ENCODE peak calls at places on chromosomes 5 and 9, in nine cellular contexts. One of them, this sample, is unnamed.
A peak's percentile ranks its signal among the peaks of the same experiment; 100 is the strongest.

GRCh38 chr5:14039576-14039975 is 95.1 kb upstream of the DNAH5 start:
- DNase-seq in NCI-H1436: no peak
- DNase-seq in MV-4-11: no peak
- DNase-seq in PC-9: peak; percentile 69
- DNase-seq in neural progenitor cell: no peak
- DNase-seq in stimulated activated CD4-positive, alpha-beta T cell treated with anti-CD3 and anti-CD28 coated beads, TNF-alpha, amount 100 ng/mL, for 4 hours: no peak
- DNase-seq in AG09309: no peak
- DNase-seq in GM12865: no peak
- DNase-seq in cerebellar cortex: no peak
- DNase-seq in this sample: no peak

GRCh38 chr9:88476491-88477271 is 58.3 kb upstream of the NXNL2 start:
- DNase-seq in GM12865: no peak
- DNase-seq in stimulated activated CD4-positive, alpha-beta T cell treated with anti-CD3 and anti-CD28 coated beads, TNF-alpha, amount 100 ng/mL, for 4 hours: no peak
- DNase-seq in NCI-H1436: peak; percentile 35
- DNase-seq in cerebellar cortex: no peak
- DNase-seq in AG09309: peak; percentile 13
- DNase-seq in PC-9: no peak
- DNase-seq in MV-4-11: peak; percentile 16
- DNase-seq in neural progenitor cell: peak; percentile 22
- DNase-seq in this sample: no peak

GRCh38 chr9:94082956-94083355 is 1.3 kb upstream of the PTPDC1 start:
- DNase-seq in NCI-H1436: no peak
- DNase-seq in PC-9: no peak
- DNase-seq in stimulated activated CD4-positive, alpha-beta T cell treated with anti-CD3 and anti-CD28 coated beads, TNF-alpha, amount 100 ng/mL, for 4 hours: no peak
- DNase-seq in AG09309: no peak
- DNase-seq in neural progenitor cell: no peak
- DNase-seq in GM12865: no peak
- DNase-seq in cerebellar cortex: no peak
- DNase-seq in MV-4-11: no peak
- DNase-seq in this sample: no peak

GRCh38 chr5:59079622-59080620 is 497.0 kb downstream of the RAB3C start:
- DNase-seq in NCI-H1436: no peak
- DNase-seq in cerebellar cortex: no peak
- DNase-seq in PC-9: no peak
- DNase-seq in GM12865: no peak
- DNase-seq in AG09309: peak; percentile 80
- DNase-seq in MV-4-11: no peak
- DNase-seq in stimulated activated CD4-positive, alpha-beta T cell treated with anti-CD3 and anti-CD28 coated beads, TNF-alpha, amount 100 ng/mL, for 4 hours: no peak
- DNase-seq in neural progenitor cell: no peak
- DNase-seq in this sample: no peak

GRCh38 chr5:134527961-134528424 is 2.5 kb downstream of the JADE2 start:
- DNase-seq in cerebellar cortex: no peak
- DNase-seq in AG09309: no peak
- DNase-seq in PC-9: no peak
- DNase-seq in GM12865: no peak
- DNase-seq in NCI-H1436: no peak
- DNase-seq in stimulated activated CD4-positive, alpha-beta T cell treated with anti-CD3 and anti-CD28 coated beads, TNF-alpha, amount 100 ng/mL, for 4 hours: no peak
- DNase-seq in MV-4-11: no peak
- DNase-seq in neural progenitor cell: no peak
- DNase-seq in this sample: peak; percentile 58

GRCh38 chr5:93078082-93079038 is 502.7 kb downstream of the NR2F1-AS1 start:
- DNase-seq in AG09309: peak; percentile 96
- DNase-seq in PC-9: peak; percentile 81
- DNase-seq in stimulated activated CD4-positive, alpha-beta T cell treated with anti-CD3 and anti-CD28 coated beads, TNF-alpha, amount 100 ng/mL, for 4 hours: no peak
- DNase-seq in NCI-H1436: no peak
- DNase-seq in GM12865: peak; percentile 60
- DNase-seq in neural progenitor cell: no peak
- DNase-seq in cerebellar cortex: peak; percentile 83
- DNase-seq in MV-4-11: peak; percentile 27
- DNase-seq in this sample: peak; percentile 77

GRCh38 chr5:14870347-14871083 is 1.1 kb downstream of the ANKH start:
- DNase-seq in cerebellar cortex: peak; percentile 71
- DNase-seq in GM12865: peak; percentile 61
- DNase-seq in NCI-H1436: peak; percentile 27
- DNase-seq in neural progenitor cell: peak; percentile 25
- DNase-seq in PC-9: no peak
- DNase-seq in AG09309: no peak
- DNase-seq in stimulated activated CD4-positive, alpha-beta T cell treated with anti-CD3 and anti-CD28 coated beads, TNF-alpha, amount 100 ng/mL, for 4 hours: peak; percentile 39
- DNase-seq in MV-4-11: no peak
- DNase-seq in this sample: peak; percentile 78

GRCh38 chr5:133941456-133942196 is 26.8 kb downstream of the C5orf15 start:
- DNase-seq in AG09309: no peak
- DNase-seq in cerebellar cortex: no peak
- DNase-seq in PC-9: no peak
- DNase-seq in NCI-H1436: no peak
- DNase-seq in GM12865: no peak
- DNase-seq in MV-4-11: no peak
- DNase-seq in stimulated activated CD4-positive, alpha-beta T cell treated with anti-CD3 and anti-CD28 coated beads, TNF-alpha, amount 100 ng/mL, for 4 hours: no peak
- DNase-seq in neural progenitor cell: no peak
- DNase-seq in this sample: no peak

GRCh38 chr5:127705120-127705892 is 2.1 kb downstream of the CCDC192 start:
- DNase-seq in stimulated activated CD4-positive, alpha-beta T cell treated with anti-CD3 and anti-CD28 coated beads, TNF-alpha, amount 100 ng/mL, for 4 hours: no peak
- DNase-seq in GM12865: peak; percentile 14
- DNase-seq in NCI-H1436: no peak
- DNase-seq in MV-4-11: peak; percentile 78
- DNase-seq in AG09309: peak; percentile 68
- DNase-seq in cerebellar cortex: no peak
- DNase-seq in neural progenitor cell: no peak
- DNase-seq in PC-9: no peak
- DNase-seq in this sample: no peak

GRCh38 chr9:78544260-78544659 is 247.3 kb downstream of the PSAT1 start:
- DNase-seq in MV-4-11: no peak
- DNase-seq in stimulated activated CD4-positive, alpha-beta T cell treated with anti-CD3 and anti-CD28 coated beads, TNF-alpha, amount 100 ng/mL, for 4 hours: no peak
- DNase-seq in PC-9: no peak
- DNase-seq in AG09309: no peak
- DNase-seq in cerebellar cortex: no peak
- DNase-seq in neural progenitor cell: no peak
- DNase-seq in GM12865: no peak
- DNase-seq in NCI-H1436: no peak
- DNase-seq in this sample: no peak

GRCh38 chr5:56666901-56667300 is 148.4 kb upstream of the MAP3K1 start:
- DNase-seq in PC-9: no peak
- DNase-seq in cerebellar cortex: no peak
- DNase-seq in MV-4-11: no peak
- DNase-seq in GM12865: no peak
- DNase-seq in neural progenitor cell: no peak
- DNase-seq in NCI-H1436: no peak
- DNase-seq in stimulated activated CD4-positive, alpha-beta T cell treated with anti-CD3 and anti-CD28 coated beads, TNF-alpha, amount 100 ng/mL, for 4 hours: no peak
- DNase-seq in AG09309: no peak
- DNase-seq in this sample: peak; percentile 51

GRCh38 chr5:63262191-63262981 is 683.8 kb downstream of the LRRC70 start:
- DNase-seq in neural progenitor cell: no peak
- DNase-seq in AG09309: no peak
- DNase-seq in PC-9: no peak
- DNase-seq in cerebellar cortex: no peak
- DNase-seq in NCI-H1436: no peak
- DNase-seq in stimulated activated CD4-positive, alpha-beta T cell treated with anti-CD3 and anti-CD28 coated beads, TNF-alpha, amount 100 ng/mL, for 4 hours: no peak
- DNase-seq in GM12865: no peak
- DNase-seq in MV-4-11: no peak
- DNase-seq in this sample: no peak

GRCh38 chr5:10503321-10503720 is 60.5 kb upstream of the ANKRD33B start:
- DNase-seq in PC-9: no peak
- DNase-seq in MV-4-11: no peak
- DNase-seq in NCI-H1436: no peak
- DNase-seq in stimulated activated CD4-positive, alpha-beta T cell treated with anti-CD3 and anti-CD28 coated beads, TNF-alpha, amount 100 ng/mL, for 4 hours: no peak
- DNase-seq in GM12865: no peak
- DNase-seq in cerebellar cortex: no peak
- DNase-seq in AG09309: no peak
- DNase-seq in neural progenitor cell: no peak
- DNase-seq in this sample: peak; percentile 66

GRCh38 chr5:149594206-149594895 is 13.1 kb downstream of the ARHGEF37 start:
- DNase-seq in AG09309: no peak
- DNase-seq in stimulated activated CD4-positive, alpha-beta T cell treated with anti-CD3 and anti-CD28 coated beads, TNF-alpha, amount 100 ng/mL, for 4 hours: no peak
- DNase-seq in GM12865: no peak
- DNase-seq in cerebellar cortex: peak; percentile 64
- DNase-seq in MV-4-11: no peak
- DNase-seq in NCI-H1436: no peak
- DNase-seq in PC-9: no peak
- DNase-seq in neural progenitor cell: no peak
- DNase-seq in this sample: no peak

GRCh38 chr5:68343421-68343826 is 127.9 kb downstream of the PIK3R1 start:
- DNase-seq in cerebellar cortex: peak; percentile 20
- DNase-seq in neural progenitor cell: no peak
- DNase-seq in AG09309: no peak
- DNase-seq in NCI-H1436: no peak
- DNase-seq in stimulated activated CD4-positive, alpha-beta T cell treated with anti-CD3 and anti-CD28 coated beads, TNF-alpha, amount 100 ng/mL, for 4 hours: no peak
- DNase-seq in GM12865: peak; percentile 67
- DNase-seq in MV-4-11: no peak
- DNase-seq in PC-9: no peak
- DNase-seq in this sample: no peak

GRCh38 chr5:77638204-77638762 is at the start of gene OTP:
- DNase-seq in NCI-H1436: no peak
- DNase-seq in PC-9: no peak
- DNase-seq in cerebellar cortex: no peak
- DNase-seq in AG09309: no peak
- DNase-seq in MV-4-11: no peak
- DNase-seq in GM12865: no peak
- DNase-seq in stimulated activated CD4-positive, alpha-beta T cell treated with anti-CD3 and anti-CD28 coated beads, TNF-alpha, amount 100 ng/mL, for 4 hours: no peak
- DNase-seq in neural progenitor cell: no peak
- DNase-seq in this sample: no peak

GRCh38 chr9:11257992-11258391 is 645.2 kb upstream of the PTPRD start:
- DNase-seq in PC-9: no peak
- DNase-seq in NCI-H1436: no peak
- DNase-seq in cerebellar cortex: no peak
- DNase-seq in GM12865: no peak
- DNase-seq in MV-4-11: no peak
- DNase-seq in neural progenitor cell: no peak
- DNase-seq in AG09309: no peak
- DNase-seq in stimulated activated CD4-positive, alpha-beta T cell treated with anti-CD3 and anti-CD28 coated beads, TNF-alpha, amount 100 ng/mL, for 4 hours: no peak
- DNase-seq in this sample: no peak

GRCh38 chr9:5442400-5443011 is 4.8 kb upstream of the PLGRKT start:
- DNase-seq in GM12865: peak; percentile 82
- DNase-seq in MV-4-11: peak; percentile 58
- DNase-seq in neural progenitor cell: peak; percentile 63
- DNase-seq in stimulated activated CD4-positive, alpha-beta T cell treated with anti-CD3 and anti-CD28 coated beads, TNF-alpha, amount 100 ng/mL, for 4 hours: no peak
- DNase-seq in NCI-H1436: peak; percentile 4
- DNase-seq in PC-9: peak; percentile 22
- DNase-seq in AG09309: peak; percentile 27
- DNase-seq in cerebellar cortex: peak; percentile 65
- DNase-seq in this sample: no peak

GRCh38 chr5:96527826-96528225 is 94.8 kb upstream of the PCSK1 start:
- DNase-seq in NCI-H1436: no peak
- DNase-seq in cerebellar cortex: no peak
- DNase-seq in AG09309: no peak
- DNase-seq in stimulated activated CD4-positive, alpha-beta T cell treated with anti-CD3 and anti-CD28 coated beads, TNF-alpha, amount 100 ng/mL, for 4 hours: no peak
- DNase-seq in PC-9: no peak
- DNase-seq in neural progenitor cell: no peak
- DNase-seq in MV-4-11: no peak
- DNase-seq in GM12865: no peak
- DNase-seq in this sample: no peak

GRCh38 chr5:96930589-96930988 is 5.3 kb upstream of the LNPEP start:
- DNase-seq in neural progenitor cell: no peak
- DNase-seq in AG09309: no peak
- DNase-seq in cerebellar cortex: no peak
- DNase-seq in stimulated activated CD4-positive, alpha-beta T cell treated with anti-CD3 and anti-CD28 coated beads, TNF-alpha, amount 100 ng/mL, for 4 hours: no peak
- DNase-seq in PC-9: no peak
- DNase-seq in GM12865: no peak
- DNase-seq in NCI-H1436: no peak
- DNase-seq in MV-4-11: no peak
- DNase-seq in this sample: no peak

GRCh38 chr5:50813691-50814090 is 147.3 kb downstream of the PARP8 start:
- DNase-seq in cerebellar cortex: no peak
- DNase-seq in GM12865: no peak
- DNase-seq in AG09309: no peak
- DNase-seq in stimulated activated CD4-positive, alpha-beta T cell treated with anti-CD3 and anti-CD28 coated beads, TNF-alpha, amount 100 ng/mL, for 4 hours: no peak
- DNase-seq in NCI-H1436: no peak
- DNase-seq in MV-4-11: no peak
- DNase-seq in PC-9: no peak
- DNase-seq in neural progenitor cell: no peak
- DNase-seq in this sample: no peak

GRCh38 chr9:135508211-135508820 is 7.8 kb downstream of the MRPS2 start:
- DNase-seq in PC-9: no peak
- DNase-seq in NCI-H1436: no peak
- DNase-seq in MV-4-11: no peak
- DNase-seq in AG09309: no peak
- DNase-seq in GM12865: no peak
- DNase-seq in stimulated activated CD4-positive, alpha-beta T cell treated with anti-CD3 and anti-CD28 coated beads, TNF-alpha, amount 100 ng/mL, for 4 hours: no peak
- DNase-seq in neural progenitor cell: no peak
- DNase-seq in cerebellar cortex: no peak
- DNase-seq in this sample: no peak

GRCh38 chr5:7094626-7095025 is 301.3 kb upstream of the ADCY2 start:
- DNase-seq in AG09309: no peak
- DNase-seq in neural progenitor cell: peak; percentile 79
- DNase-seq in cerebellar cortex: no peak
- DNase-seq in stimulated activated CD4-positive, alpha-beta T cell treated with anti-CD3 and anti-CD28 coated beads, TNF-alpha, amount 100 ng/mL, for 4 hours: no peak
- DNase-seq in MV-4-11: peak; percentile 29
- DNase-seq in NCI-H1436: no peak
- DNase-seq in GM12865: peak; percentile 20
- DNase-seq in PC-9: peak; percentile 10
- DNase-seq in this sample: no peak

GRCh38 chr5:145479271-145479670 is 355.9 kb downstream of the PRELID2 start:
- DNase-seq in cerebellar cortex: no peak
- DNase-seq in AG09309: no peak
- DNase-seq in GM12865: no peak
- DNase-seq in neural progenitor cell: no peak
- DNase-seq in PC-9: no peak
- DNase-seq in NCI-H1436: no peak
- DNase-seq in stimulated activated CD4-positive, alpha-beta T cell treated with anti-CD3 and anti-CD28 coated beads, TNF-alpha, amount 100 ng/mL, for 4 hours: no peak
- DNase-seq in MV-4-11: no peak
- DNase-seq in this sample: no peak

GRCh38 chr5:102528600-102528999 is 29.8 kb upstream of the SLCO6A1 start:
- DNase-seq in cerebellar cortex: no peak
- DNase-seq in GM12865: no peak
- DNase-seq in AG09309: no peak
- DNase-seq in NCI-H1436: no peak
- DNase-seq in MV-4-11: no peak
- DNase-seq in PC-9: no peak
- DNase-seq in stimulated activated CD4-positive, alpha-beta T cell treated with anti-CD3 and anti-CD28 coated beads, TNF-alpha, amount 100 ng/mL, for 4 hours: no peak
- DNase-seq in neural progenitor cell: peak; percentile 32
- DNase-seq in this sample: no peak

GRCh38 chr5:56608216-56608925 is 207.0 kb upstream of the MAP3K1 start:
- DNase-seq in NCI-H1436: no peak
- DNase-seq in AG09309: no peak
- DNase-seq in stimulated activated CD4-positive, alpha-beta T cell treated with anti-CD3 and anti-CD28 coated beads, TNF-alpha, amount 100 ng/mL, for 4 hours: no peak
- DNase-seq in MV-4-11: peak; percentile 54
- DNase-seq in cerebellar cortex: no peak
- DNase-seq in neural progenitor cell: no peak
- DNase-seq in GM12865: no peak
- DNase-seq in PC-9: peak; percentile 33
- DNase-seq in this sample: no peak

GRCh38 chr5:78757269-78758053 is 108.9 kb upstream of the LHFPL2 start:
- DNase-seq in MV-4-11: peak; percentile 87
- DNase-seq in stimulated activated CD4-positive, alpha-beta T cell treated with anti-CD3 and anti-CD28 coated beads, TNF-alpha, amount 100 ng/mL, for 4 hours: no peak
- DNase-seq in cerebellar cortex: no peak
- DNase-seq in NCI-H1436: no peak
- DNase-seq in neural progenitor cell: no peak
- DNase-seq in PC-9: no peak
- DNase-seq in AG09309: no peak
- DNase-seq in GM12865: peak; percentile 79
- DNase-seq in this sample: peak; percentile 48

GRCh38 chr5:1447772-1448361 is 2.6 kb upstream of the SLC6A3 start:
- DNase-seq in GM12865: no peak
- DNase-seq in AG09309: no peak
- DNase-seq in stimulated activated CD4-positive, alpha-beta T cell treated with anti-CD3 and anti-CD28 coated beads, TNF-alpha, amount 100 ng/mL, for 4 hours: no peak
- DNase-seq in cerebellar cortex: no peak
- DNase-seq in neural progenitor cell: no peak
- DNase-seq in PC-9: no peak
- DNase-seq in MV-4-11: no peak
- DNase-seq in NCI-H1436: no peak
- DNase-seq in this sample: no peak

GRCh38 chr9:108786322-108786721 is 69.5 kb downstream of the ACTL7B start:
- DNase-seq in stimulated activated CD4-positive, alpha-beta T cell treated with anti-CD3 and anti-CD28 coated beads, TNF-alpha, amount 100 ng/mL, for 4 hours: no peak
- DNase-seq in NCI-H1436: no peak
- DNase-seq in neural progenitor cell: no peak
- DNase-seq in cerebellar cortex: no peak
- DNase-seq in AG09309: no peak
- DNase-seq in GM12865: no peak
- DNase-seq in MV-4-11: no peak
- DNase-seq in PC-9: no peak
- DNase-seq in this sample: no peak

GRCh38 chr5:16864566-16864965 is 71.5 kb downstream of the MYO10 start:
- DNase-seq in MV-4-11: no peak
- DNase-seq in NCI-H1436: no peak
- DNase-seq in PC-9: no peak
- DNase-seq in neural progenitor cell: no peak
- DNase-seq in stimulated activated CD4-positive, alpha-beta T cell treated with anti-CD3 and anti-CD28 coated beads, TNF-alpha, amount 100 ng/mL, for 4 hours: no peak
- DNase-seq in cerebellar cortex: no peak
- DNase-seq in GM12865: no peak
- DNase-seq in AG09309: no peak
- DNase-seq in this sample: no peak

GRCh38 chr5:124453221-124454032 is 293.0 kb downstream of the ZNF608 start:
- DNase-seq in neural progenitor cell: no peak
- DNase-seq in MV-4-11: peak; percentile 97
- DNase-seq in GM12865: peak; percentile 92
- DNase-seq in cerebellar cortex: no peak
- DNase-seq in AG09309: peak; percentile 43
- DNase-seq in stimulated activated CD4-positive, alpha-beta T cell treated with anti-CD3 and anti-CD28 coated beads, TNF-alpha, amount 100 ng/mL, for 4 hours: no peak
- DNase-seq in NCI-H1436: no peak
- DNase-seq in PC-9: no peak
- DNase-seq in this sample: no peak

This sample was measured in right cardiac atrium.